ENCODE peak calls at places on chromosome 13, in seven cellular contexts. O, N, P, X, D, R and V are unnamed samples.
A peak's percentile ranks its signal among the peaks of the same experiment; 100 is the strongest.

GRCh38 chr13:75635621-75636338 is at the start of gene LMO7:
- DNase-seq in D (no peak), N (peak; percentile 59), X (no peak), R (peak; percentile 85), P (peak; percentile 61), O (peak; percentile 69), V (peak; percentile 29)

GRCh38 chr13:73984949-73985691 is 149.1 kb downstream of the KLF12 start:
- DNase-seq in D (no peak), O (no peak), P (peak; percentile 71), R (no peak), X (peak; percentile 59), N (peak; percentile 46), V (peak; percentile 77)

GRCh38 chr13:20090349-20090748 is 70.5 kb downstream of the GJA3 start:
- DNase-seq in R (no peak), D (no peak), X (no peak), N (no peak), P (no peak), O (no peak), V (no peak)

GRCh38 chr13:97307096-97307495 is 85.0 kb downstream of the MBNL2 start:
- DNase-seq in D (no peak), N (no peak), P (no peak), X (no peak), O (no peak), R (no peak), V (no peak)

GRCh38 chr13:26624572-26624971 is 67.1 kb downstream of the WASF3 start:
- DNase-seq in N (no peak), D (no peak), X (no peak), R (no peak), O (no peak), P (no peak), V (no peak)

GRCh38 chr13:29596064-29596418 is 553 bp upstream of the SLC7A1 start:
- DNase-seq in O (no peak), N (no peak), D (no peak), R (no peak), X (no peak), P (no peak), V (no peak)

GRCh38 chr13:98222081-98222554 is 45.0 kb upstream of the RNF113B start:
- DNase-seq in N (no peak), D (no peak), O (peak; percentile 58), P (no peak), R (no peak), X (no peak), V (no peak)

GRCh38 chr13:113113846-113114271 is 8.3 kb downstream of the F7 start:
- DNase-seq in X (no peak), O (no peak), D (no peak), N (no peak), P (no peak), R (no peak), V (no peak)

GRCh38 chr13:73248711-73249580 is 190.1 kb downstream of the KLF5 start:
- DNase-seq in N (no peak), X (no peak), R (no peak), D (no peak), O (no peak), P (no peak), V (no peak)

GRCh38 chr13:44013666-44014291 is 134.1 kb downstream of the LACC1 start:
- DNase-seq in R (no peak), X (no peak), D (peak; percentile 17), N (no peak), O (peak; percentile 77), P (no peak), V (no peak)